ENCODE peak calls at places on chromosome 2, in five cellular contexts. D, A, M, K and C are unnamed samples.

GRCh38 chr2:20065885-20066602 is 14.6 kb upstream of the LAPTM4A start:
- DNase-seq in D (no peak), A (no peak), M (no peak), K (peak; percentile 69), C (peak; percentile 73)

GRCh38 chr2:27885656-27886055 is 4.5 kb downstream of the RBKS start:
- DNase-seq in D (no peak), A (no peak), M (no peak), K (no peak), C (no peak)

GRCh38 chr2:106030287-106031268 is 163.5 kb downstream of the UXS1 start:
- DNase-seq in D (no peak), A (no peak), M (no peak), K (no peak), C (no peak)

GRCh38 chr2:163347982-163348842 is 387.6 kb downstream of the FIGN start:
- DNase-seq in D (no peak), A (no peak), M (peak; percentile 80), K (peak; percentile 32), C (peak; percentile 68)

GRCh38 chr2:40896358-40896757 is 444.5 kb upstream of the SLC8A1 start:
- DNase-seq in D (no peak), A (no peak), M (no peak), K (no peak), C (no peak)

GRCh38 chr2:31558401-31559295 is 22.1 kb downstream of the SRD5A2 start:
- DNase-seq in D (no peak), A (no peak), M (no peak), K (no peak), C (no peak)

GRCh38 chr2:163369111-163369510 is 366.7 kb downstream of the FIGN start:
- DNase-seq in D (no peak), A (no peak), M (no peak), K (no peak), C (no peak)

GRCh38 chr2:83742117-83742782 is 716.8 kb downstream of the SUCLG1 start:
- DNase-seq in D (no peak), A (no peak), M (no peak), K (no peak), C (peak; percentile 65)

GRCh38 chr2:43405829-43406228 is 179.4 kb upstream of the ZFP36L2 start:
- DNase-seq in D (no peak), A (no peak), M (no peak), K (no peak), C (no peak)

GRCh38 chr2:205731521-205731965 is 49.2 kb downstream of the NRP2 start:
- DNase-seq in D (no peak), A (no peak), M (no peak), K (no peak), C (no peak)

GRCh38 chr2:189424956-189425355 is 16.3 kb upstream of the WDR75 start:
- DNase-seq in D (no peak), A (no peak), M (no peak), K (no peak), C (no peak)

GRCh38 chr2:222919841-222920609 is 59.2 kb downstream of the ACSL3 start:
- DNase-seq in D (no peak), A (no peak), M (no peak), K (no peak), C (no peak)

GRCh38 chr2:44852594-44852993 is 88.9 kb upstream of the SIX3 start:
- DNase-seq in D (no peak), A (no peak), M (no peak), K (no peak), C (no peak)

GRCh38 chr2:209305746-209306196 is 118.1 kb upstream of the MAP2 start:
- DNase-seq in D (no peak), A (no peak), M (no peak), K (no peak), C (no peak)

GRCh38 chr2:200575957-200576356 is 9.9 kb upstream of the AOX1 start:
- DNase-seq in D (no peak), A (no peak), M (no peak), K (no peak), C (no peak)

GRCh38 chr2:191499874-191500565 is 177.9 kb upstream of the NABP1 start:
- DNase-seq in D (no peak), A (no peak), M (no peak), K (no peak), C (no peak)

GRCh38 chr2:239824866-239825704 is 200.1 kb downstream of the NDUFA10 start:
- DNase-seq in D (no peak), A (no peak), M (peak; percentile 30), K (peak; percentile 14), C (peak; percentile 19)

GRCh38 chr2:232485757-232486557 is 1.7 kb downstream of the ECEL1 start:
- DNase-seq in D (no peak), A (no peak), M (peak; percentile 61), K (no peak), C (no peak)

GRCh38 chr2:113077921-113078320 is 10.2 kb downstream of the IL1F10 start:
- DNase-seq in D (no peak), A (no peak), M (no peak), K (no peak), C (no peak)

GRCh38 chr2:28613616-28614501 is 118.0 kb downstream of the PLB1 start:
- DNase-seq in D (no peak), A (no peak), M (no peak), K (no peak), C (no peak)

GRCh38 chr2:206799083-206799482 is 33.7 kb downstream of the FASTKD2 start:
- DNase-seq in D (no peak), A (no peak), M (no peak), K (no peak), C (no peak)

GRCh38 chr2:226423498-226423960 is 376.1 kb downstream of the IRS1 start:
- DNase-seq in D (peak; percentile 1), A (peak; percentile 10), M (no peak), K (no peak), C (no peak)

GRCh38 chr2:186108470-186108869 is 369.9 kb downstream of the FSIP2 start:
- DNase-seq in D (no peak), A (no peak), M (no peak), K (no peak), C (no peak)

GRCh38 chr2:38387887-38388286 is 10.8 kb upstream of the ATL2 start:
- DNase-seq in D (no peak), A (no peak), M (no peak), K (no peak), C (no peak)

GRCh38 chr2:81895620-81896245 is 1591.2 kb upstream of the LRRTM1 start:
- DNase-seq in D (no peak), A (no peak), M (no peak), K (no peak), C (no peak)

GRCh38 chr2:207394812-207395534 is 134.8 kb upstream of the CREB1 start:
- DNase-seq in D (no peak), A (no peak), M (no peak), K (peak; percentile 38), C (no peak)

GRCh38 chr2:11865820-11866219 is 119.4 kb downstream of the LPIN1 start:
- DNase-seq in D (no peak), A (no peak), M (no peak), K (no peak), C (no peak)

GRCh38 chr2:75268112-75268511 is 68.8 kb upstream of the TACR1 start:
- DNase-seq in D (no peak), A (no peak), M (no peak), K (no peak), C (no peak)

GRCh38 chr2:158995677-158996049 is 27.2 kb downstream of the TANC1 start:
- DNase-seq in D (no peak), A (no peak), M (no peak), K (no peak), C (no peak)

GRCh38 chr2:98623657-98624056 is 15.3 kb downstream of the UNC50 start:
- DNase-seq in D (no peak), A (no peak), M (peak; percentile 70), K (no peak), C (no peak)

GRCh38 chr2:98761909-98762308 is 31.0 kb upstream of the MGAT4A start:
- DNase-seq in D (no peak), A (no peak), M (no peak), K (no peak), C (no peak)

GRCh38 chr2:951224-952006 is 766 bp downstream of the SNTG2 start:
- DNase-seq in D (no peak), A (no peak), M (no peak), K (no peak), C (no peak)

GRCh38 chr2:30871980-30872789 is 64.9 kb upstream of the CAPN13 start:
- DNase-seq in D (no peak), A (no peak), M (no peak), K (no peak), C (no peak)

GRCh38 chr2:219698684-219699439 is 71.4 kb downstream of the SLC4A3 start:
- DNase-seq in D (no peak), A (no peak), M (no peak), K (no peak), C (no peak)

GRCh38 chr2:99066075-99066557 is 75.4 kb upstream of the C2orf15 start:
- DNase-seq in D (no peak), A (no peak), M (no peak), K (no peak), C (no peak)

GRCh38 chr2:189285962-189286648 is 106.5 kb upstream of the COL5A2 start:
- DNase-seq in D (no peak), A (no peak), M (no peak), K (no peak), C (no peak)